ENCODE peak calls at places on chromosomes 6 and 20, in six cellular contexts. Y is cardiac muscle cell, F is adrenal gland, A is WTC11, C is mesothelial cell of epicardium, E is AG10803. S is an unnamed sample.

GRCh38 chr6:109239192-109239917 is 142.9 kb downstream of the CD164 start:
- DNase-seq in C (no peak), A (no peak), E (no peak), Y (peak), F (no peak), S (peak)

GRCh38 chr6:147910254-147910653 is 401.8 kb downstream of the SAMD5 start:
- DNase-seq in E (no peak), C (no peak), F (no peak), A (no peak), Y (no peak), S (no peak)

GRCh38 chr20:51446656-51447055 is 95.9 kb downstream of the NFATC2 start:
- DNase-seq in F (no peak), C (no peak), Y (peak), A (no peak), E (peak), S (peak)

GRCh38 chr20:59253779-59254319 is 46.6 kb upstream of the EDN3 start:
- DNase-seq in C (no peak), F (no peak), E (no peak), Y (no peak), A (no peak), S (no peak)

GRCh38 chr20:24100370-24101011 is 111.9 kb upstream of the GGTLC1 start:
- DNase-seq in F (peak), A (peak), E (peak), C (no peak), Y (peak), S (peak)

GRCh38 chr6:30101423-30101938 is 11.4 kb downstream of the TRIM31 start:
- DNase-seq in E (no peak), A (no peak), C (no peak), F (no peak), Y (no peak), S (no peak)

GRCh38 chr6:15662246-15663056 is at the start of gene DTNBP1:
- DNase-seq in F (peak), Y (peak), A (peak), C (peak), E (peak), S (no peak)

GRCh38 chr20:19995220-19995863 is 21.8 kb upstream of the NAA20 start:
- DNase-seq in C (no peak), F (no peak), Y (peak), E (peak), A (no peak), S (peak)

GRCh38 chr6:149488815-149489214 is 4.0 kb upstream of the ZC3H12D start:
- DNase-seq in E (no peak), C (no peak), F (no peak), A (no peak), Y (no peak), S (no peak)

GRCh38 chr20:59745716-59746115 is 141.4 kb downstream of the PHACTR3 start:
- DNase-seq in A (no peak), E (no peak), Y (no peak), F (no peak), C (no peak), S (no peak)

GRCh38 chr20:53036992-53037391 is 64.8 kb downstream of the TSHZ2 start:
- DNase-seq in Y (no peak), F (no peak), E (no peak), A (no peak), C (no peak), S (no peak)

GRCh38 chr6:112372213-112372806 is 25.2 kb downstream of the RFPL4B start:
- DNase-seq in F (no peak), A (no peak), E (peak), C (no peak), Y (peak), S (peak)

GRCh38 chr20:49608752-49609670 is 41.1 kb upstream of the PTGIS start:
- DNase-seq in F (peak), C (peak), A (peak), E (no peak), Y (peak), S (peak)

GRCh38 chr6:140041571-140042332 is 667.3 kb upstream of the CITED2 start:
- DNase-seq in Y (no peak), E (no peak), A (no peak), C (no peak), F (no peak), S (no peak)

GRCh38 chr6:22194188-22194921 is 102.5 kb downstream of the PRL start:
- DNase-seq in C (no peak), E (peak), A (no peak), F (no peak), Y (peak), S (no peak)

GRCh38 chr20:54173653-54174451 is at the start of gene CYP24A1:
- DNase-seq in F (no peak), E (no peak), A (peak), Y (peak), C (no peak), S (no peak)

GRCh38 chr20:36235892-36236785 is at the start of gene AAR2:
- DNase-seq in E (peak), Y (peak), A (peak), C (peak), F (peak), S (peak)

GRCh38 chr20:6651016-6651415 is 116.5 kb upstream of the BMP2 start:
- DNase-seq in C (no peak), F (peak), A (no peak), E (peak), Y (peak), S (no peak)

GRCh38 chr6:54802775-54803631 is 43.6 kb upstream of the FAM83B start:
- DNase-seq in E (peak), A (no peak), C (no peak), F (no peak), Y (peak), S (peak)

GRCh38 chr20:43959920-43960227 is 45.2 kb downstream of the TOX2 start:
- DNase-seq in C (no peak), F (no peak), A (no peak), E (no peak), Y (no peak), S (no peak)

DNA sequence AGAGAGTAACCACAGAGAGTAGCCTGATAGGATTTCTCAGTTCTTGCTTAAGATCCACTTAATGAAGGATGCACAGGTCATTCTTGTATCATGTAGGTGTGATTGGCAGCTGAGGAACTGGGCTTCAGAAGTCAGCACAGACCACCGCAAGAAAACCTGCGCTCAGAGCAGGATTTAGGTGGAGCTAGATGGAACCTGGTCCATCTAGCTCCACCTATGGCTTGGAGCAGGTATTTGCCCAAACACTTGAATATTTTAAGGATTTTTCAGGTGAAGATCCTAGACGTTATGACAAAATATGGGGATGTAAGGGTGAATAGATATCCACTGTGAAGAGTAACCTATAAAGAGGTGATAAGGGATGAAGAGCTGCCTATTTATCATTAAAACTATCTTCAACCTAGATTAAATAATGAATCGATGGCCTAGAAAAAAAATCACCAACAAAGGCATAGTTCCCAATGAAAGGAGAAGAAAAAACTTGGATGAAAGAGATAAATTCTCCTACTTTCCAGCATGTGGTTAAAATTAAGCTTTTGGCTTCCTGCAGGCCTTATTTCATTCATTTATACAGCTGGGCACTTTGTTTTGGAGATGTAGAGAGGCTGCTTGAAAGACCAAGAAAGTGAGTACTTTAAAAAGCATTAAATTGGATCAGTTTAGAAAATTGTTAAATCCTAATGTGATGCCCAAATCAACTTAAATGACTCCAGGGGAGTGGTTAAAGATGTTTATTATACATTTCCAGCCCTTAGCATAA is 778.4 kb upstream of the GJE1 start:
- DNase-seq in F (no peak), E (peak), C (no peak), A (peak), Y (no peak), S (no peak)
- TF ChIP-seq CTCF in F (no peak), E (no peak), C (no peak), A (no peak), Y (no peak), S (peak)

DNA sequence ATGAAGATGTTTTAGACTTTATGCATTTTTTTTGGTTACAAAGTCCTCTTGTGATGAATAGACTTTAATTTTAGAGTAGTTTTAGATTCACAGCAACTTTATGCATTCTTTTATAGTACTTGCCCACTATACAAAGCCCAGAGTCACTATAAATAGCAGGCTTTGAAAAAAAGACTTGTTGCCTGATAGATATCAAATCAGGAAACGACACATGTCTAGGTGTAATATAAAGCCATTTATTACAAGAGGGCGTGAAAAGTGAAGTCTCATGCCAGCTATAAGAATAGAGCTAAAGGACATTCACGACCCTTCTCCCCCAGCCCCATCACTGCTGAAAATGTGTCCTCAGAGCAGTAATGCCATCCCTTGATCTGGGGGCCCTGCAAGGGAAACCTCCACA is 78.0 kb upstream of the MRPS10 start:
- DNase-seq in Y (no peak), A (no peak), F (no peak), C (no peak), E (no peak), S (no peak)
- TF ChIP-seq CTCF in Y (no peak), A (no peak), F (no peak), C (no peak), E (no peak), S (no peak)

DNA sequence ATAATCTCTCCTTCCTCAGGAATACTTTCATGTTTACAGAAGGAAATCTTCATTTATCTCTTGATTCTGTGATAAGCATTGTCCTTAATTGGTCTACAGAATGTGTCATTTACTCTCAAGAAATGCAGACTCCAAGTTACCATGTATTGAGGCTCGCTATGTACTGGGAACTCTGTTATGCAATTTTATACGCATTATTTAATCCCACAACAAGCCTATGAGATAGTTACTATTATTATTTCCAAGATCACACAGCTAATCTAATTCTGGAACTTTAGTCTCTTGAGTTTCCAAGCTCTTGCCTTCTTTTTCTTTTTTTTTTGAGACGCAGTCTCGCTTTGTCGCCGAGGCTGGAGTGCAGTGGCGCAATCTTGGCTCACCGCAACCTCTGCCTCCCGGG is 30.0 kb upstream of the RAB23 start:
- DNase-seq in C (no peak), F (no peak), E (no peak), Y (no peak), A (no peak), S (no peak)
- TF ChIP-seq CTCF in C (no peak), F (no peak), E (no peak), Y (no peak), A (no peak), S (no peak)

GRCh38 chr20:2332711-2333110 is 36.9 kb downstream of the TGM3 start:
- DNase-seq in A (no peak), E (no peak), Y (no peak), C (no peak), F (no peak), S (no peak)

GRCh38 chr20:2336471-2336870 is 40.7 kb downstream of the TGM3 start:
- DNase-seq in E (no peak), Y (no peak), C (no peak), A (no peak), F (no peak), S (no peak)

GRCh38 chr20:2331901-2332565 is 36.2 kb downstream of the TGM3 start:
- DNase-seq in F (no peak), A (no peak), C (no peak), Y (no peak), E (no peak), S (no peak)

GRCh38 chr20:2335096-2335495 is 39.3 kb downstream of the TGM3 start:
- DNase-seq in Y (no peak), C (no peak), E (no peak), F (no peak), A (no peak), S (no peak)

DNA sequence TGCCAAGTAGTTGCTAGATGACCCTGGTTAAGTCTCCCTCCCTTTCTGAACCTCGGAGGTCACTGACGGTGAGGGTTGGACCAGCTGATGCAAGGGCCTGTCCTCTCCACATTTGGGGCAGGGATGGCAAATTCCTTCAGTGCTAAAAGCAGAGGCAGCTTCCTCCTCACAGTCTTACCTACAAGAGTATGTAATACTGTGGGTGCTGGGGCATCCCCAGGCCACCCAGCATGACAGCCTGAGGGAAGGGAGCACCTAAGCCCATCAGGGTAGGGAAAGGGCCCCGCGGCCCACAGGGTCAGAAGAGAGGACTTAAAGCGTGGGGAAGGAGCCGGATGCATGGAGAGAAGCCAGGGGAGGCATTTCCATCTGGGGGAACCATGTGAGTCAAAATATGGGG is 38.0 kb downstream of the TGM3 start:
- DNase-seq in A (no peak), F (no peak), Y (no peak), C (no peak), E (no peak), S (no peak)
- TF ChIP-seq CTCF in A (no peak), F (no peak), Y (no peak), C (no peak), E (no peak), S (no peak)

GRCh38 chr6:95819939-95820338 is 195.8 kb upstream of the FUT9 start:
- DNase-seq in Y (no peak), F (no peak), C (no peak), E (no peak), A (peak), S (no peak)
- TF ChIP-seq CTCF in Y (no peak), F (peak), C (no peak), E (no peak), A (no peak), S (no peak)

GRCh38 chr20:57062696-57063270 is 203.7 kb downstream of the BMP7 start:
- DNase-seq in F (no peak), Y (no peak), C (no peak), A (no peak), E (no peak), S (no peak)
- TF ChIP-seq CTCF in F (no peak), Y (no peak), C (no peak), A (no peak), E (no peak), S (no peak)

GRCh38 chr6:70547905-70548304 is 18.8 kb upstream of the SDHAF4 start:
- DNase-seq in A (no peak), F (no peak), Y (no peak), C (no peak), E (no peak), S (no peak)
- TF ChIP-seq CTCF in A (no peak), F (no peak), Y (no peak), C (no peak), E (no peak), S (no peak)

DNA sequence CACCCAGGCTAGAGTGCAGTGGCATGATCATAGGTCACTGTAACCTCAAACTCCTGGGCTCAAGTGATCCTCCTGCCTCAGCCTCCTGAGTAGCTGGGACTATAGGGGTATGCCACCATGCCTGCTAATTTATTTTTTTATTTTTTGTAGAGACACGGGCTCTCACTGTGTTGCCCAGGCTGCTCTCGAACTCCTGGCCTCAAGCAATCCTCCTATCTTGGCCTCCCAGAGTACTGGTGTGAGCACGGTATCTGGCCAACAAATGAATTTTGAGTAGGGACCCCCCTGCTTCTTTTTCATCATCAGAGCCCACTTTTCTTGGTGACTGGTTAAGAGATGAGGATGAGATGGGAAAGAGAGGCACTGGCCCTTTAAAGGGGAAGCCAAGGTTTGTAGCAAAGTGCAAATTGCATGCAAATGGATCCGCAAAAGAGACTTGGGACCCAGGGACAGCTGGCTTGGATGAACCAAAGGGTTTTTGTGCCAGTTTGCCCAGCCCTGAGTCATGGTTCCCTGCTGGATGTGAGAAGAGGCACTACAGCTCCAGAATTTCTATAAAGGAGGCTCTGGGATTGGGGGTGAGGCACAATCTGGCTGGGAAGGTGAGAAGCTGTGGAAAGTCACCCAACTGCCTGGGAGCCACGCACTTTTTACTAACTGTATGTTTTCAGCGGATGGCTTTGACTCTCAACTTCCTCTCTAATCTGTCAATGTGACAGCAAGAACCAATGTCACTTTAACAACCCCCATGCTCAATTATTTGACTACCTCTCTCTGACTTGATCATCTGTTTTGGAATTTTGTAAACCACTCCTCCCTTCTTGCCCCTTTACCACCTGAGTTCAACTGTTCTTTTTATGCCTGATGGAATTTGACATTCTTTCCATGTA is 58.7 kb upstream of the RNF24 start:
- DNase-seq in C (no peak), F (no peak), A (no peak), E (peak), Y (no peak), S (no peak)
- TF ChIP-seq CTCF in C (no peak), F (no peak), A (no peak), E (no peak), Y (no peak), S (no peak)

GRCh38 chr6:36735110-36735971 is 37.7 kb downstream of the RAB44 start:
- DNase-seq in A (no peak), C (no peak), Y (peak), F (peak), E (peak), S (peak)
- TF ChIP-seq CTCF in A (no peak), C (no peak), Y (peak), F (peak), E (peak), S (peak)

S was measured in HFFc6.